ENCODE peak calls at places on chromosome 10, in six cellular contexts. O is Caki2; N is activated naive CD4-positive, alpha-beta T cell; L is stimulated activated CD4-positive, alpha-beta T cell treated with anti-CD3 and anti-CD28 coated beads, Interleukin-1b, Interleukin-23, amount 100 ng/mL, for 24 hours; T is GM04504; F is DMS79 treated with DMSO at 0.1 percent for 48 hours. M is an unnamed sample.

GRCh38 chr10:5014936-5015335 is 11.3 kb upstream of the AKR1C2 start:
- DNase-seq in O (peak; percentile 73), F (no peak), L (no peak), N (no peak), T (no peak), M (no peak)

GRCh38 chr10:28806951-28807759 is 129.8 kb downstream of the BAMBI start:
- DNase-seq in F (no peak), O (no peak), T (no peak), L (no peak), N (no peak), M (no peak)

GRCh38 chr10:55742487-55742886 is 618.6 kb downstream of the ZWINT start:
- DNase-seq in F (no peak), L (no peak), N (no peak), O (no peak), T (no peak), M (no peak)

GRCh38 chr10:74227697-74228424 is 76.8 kb downstream of the ADK start:
- DNase-seq in T (no peak), N (no peak), F (no peak), L (no peak), O (peak; percentile 33), M (no peak)

GRCh38 chr10:77163670-77164348 is 473.8 kb downstream of the KCNMA1 start:
- DNase-seq in O (peak; percentile 89), L (no peak), N (no peak), T (peak; percentile 94), F (no peak), M (no peak)

GRCh38 chr10:106765355-106765754 is 399.2 kb downstream of the SORCS1 start:
- DNase-seq in O (no peak), L (no peak), F (no peak), N (no peak), T (no peak), M (no peak)

GRCh38 chr10:96959733-96960132 is 127.6 kb downstream of the LCOR start:
- DNase-seq in O (no peak), F (no peak), L (no peak), N (no peak), T (no peak), M (no peak)

GRCh38 chr10:125169915-125170314 is 9.6 kb upstream of the CTBP2 start:
- DNase-seq in T (no peak), F (no peak), N (no peak), O (no peak), L (no peak), M (no peak)

M was measured in D721Med.